ENCODE peak calls at places on chromosomes 4 and X, in four cellular contexts. O is suprapubic skin, S is RWPE2, D is ovary. T is an unnamed sample.

GRCh38 chrX:21004835-21005234 is 369.4 kb upstream of the CNKSR2 start:
- DNase-seq in D (no peak), S (no peak), O (no peak), T (no peak)

GRCh38 chrX:1534321-1535168 is 2.4 kb downstream of the P2RY8 start:
- DNase-seq in D (no peak), S (no peak), O (no peak), T (no peak)

GRCh38 chr4:13921805-13922204 is 294.3 kb upstream of the BOD1L1 start:
- DNase-seq in D (no peak), O (no peak), S (no peak), T (no peak)

GRCh38 chrX:96704661-96705060 is 20.0 kb downstream of the DIAPH2 start:
- DNase-seq in S (no peak), D (no peak), O (no peak), T (no peak)

GRCh38 chrX:10168226-10168625 is 11.5 kb downstream of the CLCN4 start:
- DNase-seq in S (no peak), O (no peak), D (no peak), T (no peak)

GRCh38 chr4:102826105-102826889 is 1.1 kb downstream of the UBE2D3 start:
- DNase-seq in O (peak), S (peak), D (no peak), T (peak)

GRCh38 chrX:16113978-16114554 is 9.3 kb upstream of the GRPR start:
- DNase-seq in D (no peak), S (no peak), O (no peak), T (no peak)

GRCh38 chrX:2819345-2820130 is 9.2 kb upstream of the GYG2 start:
- DNase-seq in D (no peak), O (no peak), S (no peak), T (no peak)

GRCh38 chr4:10743357-10743756 is 58.8 kb upstream of the CLNK start:
- DNase-seq in D (no peak), O (no peak), S (no peak), T (no peak)

GRCh38 chr4:98653890-98654867 is 4.2 kb downstream of the TSPAN5 start:
- DNase-seq in O (no peak), S (peak), D (peak), T (no peak)

GRCh38 chrX:3697220-3697684 is 16.2 kb downstream of the PRKX start:
- DNase-seq in O (no peak), D (no peak), S (no peak), T (no peak)

GRCh38 chr4:142009751-142010150 is 373.4 kb downstream of the IL15 start:
- DNase-seq in O (no peak), D (no peak), S (no peak), T (no peak)

GRCh38 chr4:110959041-110959643 is 336.3 kb upstream of the PITX2 start:
- DNase-seq in S (no peak), D (no peak), O (no peak), T (no peak)

GRCh38 chr4:73446336-73446938 is 10.4 kb downstream of the AFP start:
- DNase-seq in S (no peak), D (no peak), O (no peak), T (no peak)

GRCh38 chrX:110851780-110852179 is 56.2 kb upstream of the CHRDL1 start:
- DNase-seq in O (no peak), S (no peak), D (no peak), T (no peak)

GRCh38 chr4:6374575-6374974 is 97.8 kb downstream of the PPP2R2C start:
- DNase-seq in O (no peak), D (no peak), S (no peak), T (no peak)

GRCh38 chr4:121164291-121164690 is at the start of gene TNIP3:
- DNase-seq in O (no peak), D (no peak), S (no peak), T (no peak)

GRCh38 chrX:140141444-140142029 is 176.2 kb upstream of the CXorf66 start:
- DNase-seq in S (no peak), D (no peak), O (no peak), T (no peak)

GRCh38 chr4:37970702-37971101 is 10.5 kb downstream of the PTTG2 start:
- DNase-seq in O (no peak), S (no peak), D (no peak), T (no peak)

GRCh38 chrX:40098264-40099045 is 697 bp upstream of the BCOR start:
- DNase-seq in D (peak), S (no peak), O (no peak), T (no peak)

GRCh38 chr4:72486991-72487390 is 82.0 kb downstream of the ADAMTS3 start:
- DNase-seq in O (no peak), S (no peak), D (no peak), T (no peak)

GRCh38 chr4:131258361-131258760 is 1890.7 kb upstream of the PCDH10 start:
- DNase-seq in O (no peak), S (no peak), D (no peak), T (no peak)

GRCh38 chr4:10121568-10122097 is 5.0 kb upstream of the WDR1 start:
- DNase-seq in D (no peak), O (no peak), S (no peak), T (no peak)

GRCh38 chrX:132983496-132983895 is 25.1 kb upstream of the HS6ST2 start:
- DNase-seq in O (no peak), D (no peak), S (no peak), T (no peak)

GRCh38 chrX:150773634-150774033 is 80.4 kb downstream of the MTMR1 start:
- DNase-seq in S (no peak), O (no peak), D (no peak), T (no peak)

GRCh38 chr4:87117730-87118075 is 102.7 kb downstream of the KLHL8 start:
- DNase-seq in S (no peak), O (no peak), D (no peak), T (no peak)

GRCh38 chrX:110442631-110443030 is 84.0 kb downstream of the RTL9 start:
- DNase-seq in D (no peak), O (no peak), S (no peak), T (no peak)

GRCh38 chrX:148500428-148501120 is at the start of gene AFF2:
- DNase-seq in S (no peak), O (no peak), D (peak), T (peak)

GRCh38 chrX:11460347-11460746 is 167.1 kb downstream of the AMELX start:
- DNase-seq in O (no peak), S (no peak), D (no peak), T (no peak)

GRCh38 chr4:103372002-103372558 is 173.9 kb upstream of the CENPE start:
- DNase-seq in D (no peak), O (no peak), S (no peak), T (no peak)

GRCh38 chr4:924107-925096 is 7.7 kb downstream of the GAK start:
- DNase-seq in O (peak), D (no peak), S (no peak), T (no peak)

GRCh38 chr4:8117278-8117682 is 41.3 kb downstream of the ABLIM2 start:
- DNase-seq in O (no peak), S (no peak), D (no peak), T (no peak)

GRCh38 chr4:82599336-82599735 is 37.5 kb upstream of the TMEM150C start:
- DNase-seq in S (no peak), D (no peak), O (no peak), T (no peak)

GRCh38 chrX:1904663-1905218 is 289.9 kb downstream of the ASMT start:
- DNase-seq in D (no peak), S (no peak), O (no peak), T (no peak)

GRCh38 chr4:21885241-21885640 is 63.3 kb downstream of the KCNIP4 start:
- DNase-seq in D (no peak), O (no peak), S (no peak), T (no peak)

GRCh38 chr4:105630670-105631655 is 77.5 kb downstream of the INTS12 start:
- DNase-seq in D (no peak), S (no peak), O (no peak), T (no peak)

GRCh38 chr4:186543206-186543605 is 12.2 kb downstream of the MTNR1A start:
- DNase-seq in O (no peak), D (no peak), S (no peak), T (no peak)

GRCh38 chr4:185307136-185307950 is 88.4 kb downstream of the LRP2BP start:
- DNase-seq in D (no peak), O (no peak), S (no peak), T (no peak)

GRCh38 chr4:68658672-68659071 is 11.8 kb downstream of the UGT2B15 start:
- DNase-seq in O (no peak), D (no peak), S (no peak), T (no peak)

GRCh38 chr4:140367738-140368137 is 5.7 kb upstream of the SCOC start:
- DNase-seq in S (no peak), D (no peak), O (no peak), T (no peak)

GRCh38 chr4:169315530-169316306 is 45.0 kb upstream of the SH3RF1 start:
- DNase-seq in D (no peak), S (no peak), O (no peak), T (no peak)
- H3K27ac ChIP-seq in D (no peak), S (peak), O (no peak), T (no peak)

GRCh38 chr4:173528378-173529321 is 1.4 kb downstream of the HAND2 start:
- DNase-seq in S (no peak), D (peak), O (no peak), T (no peak)

GRCh38 chr4:173530326-173531062 is 465 bp upstream of the HAND2 start:
- DNase-seq in S (no peak), D (no peak), O (no peak), T (no peak)

GRCh38 chr4:173527103-173527876 is 2.7 kb downstream of the HAND2 start:
- DNase-seq in S (no peak), D (no peak), O (no peak), T (no peak)

GRCh38 chr4:173531085-173531965 is 1.3 kb upstream of the HAND2 start:
- DNase-seq in O (no peak), S (no peak), D (peak), T (no peak)

GRCh38 chr4:173529505-173530325 is at the start of gene HAND2:
- DNase-seq in S (no peak), D (peak), O (no peak), T (no peak)
- H3K27ac ChIP-seq in S (no peak), D (peak), O (peak), T (no peak)

GRCh38 chr4:183132081-183132480 is 33.0 kb downstream of the WWC2 start:
- DNase-seq in D (no peak), S (no peak), O (no peak), T (no peak)

GRCh38 chr4:183130328-183131155 is 31.5 kb downstream of the WWC2 start:
- DNase-seq in O (no peak), D (no peak), S (peak), T (no peak)

GRCh38 chr4:183132865-183133264 is 33.8 kb downstream of the WWC2 start:
- DNase-seq in S (no peak), O (no peak), D (no peak), T (no peak)

GRCh38 chr4:183129125-183129524 is 30.1 kb downstream of the WWC2 start:
- DNase-seq in S (no peak), O (no peak), D (no peak), T (no peak)

DNA sequence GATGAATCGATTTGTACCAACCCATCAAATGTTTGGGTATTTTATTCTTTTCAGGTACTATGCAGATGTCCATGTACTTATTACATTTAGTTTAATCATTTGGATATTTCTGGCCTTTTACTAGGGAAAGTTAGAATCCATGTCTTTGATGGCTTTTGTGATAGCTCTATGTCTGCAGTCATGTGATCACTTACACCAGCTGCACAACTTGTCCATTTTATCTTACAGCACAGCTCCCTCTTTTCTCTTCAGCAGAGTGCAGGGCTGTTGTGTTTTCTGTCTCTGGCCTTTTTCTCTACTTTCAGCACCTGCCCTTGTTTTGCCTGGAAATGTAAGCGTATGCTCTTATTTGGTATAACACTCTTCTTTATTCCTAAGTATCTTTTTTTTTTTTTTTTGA is 30.6 kb downstream of the WWC2 start:
- DNase-seq in S (no peak), O (no peak), D (no peak), T (no peak)
- H3K27ac ChIP-seq in S (peak), O (no peak), D (no peak), T (no peak)

GRCh38 chr4:177961709-177962380 is 519.6 kb upstream of the AGA start:
- DNase-seq in O (no peak), S (no peak), D (no peak), T (no peak)

GRCh38 chr4:177964061-177964460 is 521.8 kb upstream of the AGA start:
- DNase-seq in S (no peak), O (no peak), D (no peak), T (no peak)

GRCh38 chr4:177964693-177965168 is 522.5 kb upstream of the AGA start:
- DNase-seq in D (no peak), O (no peak), S (no peak), T (no peak)
- H3K27ac ChIP-seq in D (no peak), O (no peak), S (peak), T (no peak)

GRCh38 chrX:155026727-155027508 is at the start of gene FUNDC2:
- DNase-seq in O (peak), S (peak), D (peak), T (peak)
- H3K27ac ChIP-seq in O (peak), S (peak), D (peak), T (peak)

GRCh38 chrX:135639066-135639815 is 74.2 kb upstream of the CT45A1 start:
- DNase-seq in S (no peak), D (no peak), O (no peak), T (no peak)
- H3K27ac ChIP-seq in S (no peak), D (no peak), O (no peak), T (no peak)

GRCh38 chrX:46758956-46759644 is at the start of gene SLC9A7:
- DNase-seq in O (peak), D (peak), S (no peak), T (peak)
- H3K27ac ChIP-seq in O (peak), D (peak), S (peak), T (no peak)

GRCh38 chr4:167614866-167615265 is 380.6 kb upstream of the SPOCK3 start:
- DNase-seq in S (no peak), D (no peak), O (no peak), T (no peak)

GRCh38 chr4:167613381-167613780 is 379.1 kb upstream of the SPOCK3 start:
- DNase-seq in D (no peak), S (no peak), O (no peak), T (no peak)

GRCh38 chr4:167616471-167616870 is 382.2 kb upstream of the SPOCK3 start:
- DNase-seq in O (no peak), D (no peak), S (no peak), T (no peak)
- H3K27ac ChIP-seq in O (no peak), D (no peak), S (no peak), T (no peak)

GRCh38 chrX:136170109-136170800 is 22.9 kb downstream of the FHL1 start:
- DNase-seq in O (no peak), D (no peak), S (no peak), T (no peak)
- H3K27ac ChIP-seq in O (peak), D (peak), S (peak), T (peak)

GRCh38 chrX:136866337-136867095 is 14.0 kb downstream of the RBMX start:
- DNase-seq in S (no peak), O (no peak), D (peak), T (no peak)

GRCh38 chrX:136867096-136867491 is 13.4 kb downstream of the RBMX start:
- DNase-seq in S (no peak), D (no peak), O (no peak), T (no peak)

GRCh38 chrX:136868283-136869055 is 12.1 kb downstream of the RBMX start:
- DNase-seq in S (no peak), O (no peak), D (no peak), T (no peak)

GRCh38 chrX:136865270-136866168 is 15.0 kb downstream of the RBMX start:
- DNase-seq in D (no peak), S (no peak), O (no peak), T (no peak)

DNA sequence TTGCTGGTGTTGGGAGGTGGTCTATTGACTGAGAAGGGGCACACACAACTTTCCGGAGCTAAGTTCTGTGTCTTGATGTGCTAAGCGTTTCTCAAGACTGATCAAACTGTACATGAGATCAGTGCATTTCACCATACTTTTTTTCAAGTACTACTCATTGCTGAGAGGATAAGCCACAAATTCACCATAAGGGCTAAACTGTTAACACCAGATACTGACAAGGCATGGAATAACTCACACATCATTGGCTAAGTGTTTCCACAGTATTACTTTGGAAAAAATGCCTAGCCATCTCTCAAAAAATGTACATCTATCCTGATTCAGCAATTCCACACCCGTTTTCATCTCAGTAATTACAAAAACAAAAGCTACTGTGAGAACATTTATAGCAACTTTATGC is 13.0 kb downstream of the RBMX start:
- DNase-seq in S (no peak), D (no peak), O (no peak), T (no peak)
- H3K27ac ChIP-seq in S (no peak), D (no peak), O (no peak), T (no peak)